ENCODE peak calls at places on chromosome 6, in eight cellular contexts. One of them, this sample, is unnamed.

GRCh38 chr6:111565316-111566221 is 40.1 kb downstream of the TRAF3IP2 start:
- DNase-seq in suprapubic skin: no peak
- DNase-seq in A549: no peak
- DNase-seq in ovary: no peak
- DNase-seq in tibial nerve: no peak
- DNase-seq in K562: no peak
- DNase-seq in stomach: no peak
- DNase-seq in HepG2: peak; percentile 30
- DNase-seq in this sample: no peak

GRCh38 chr6:108835218-108835850 is 12.9 kb upstream of the ARMC2 start:
- DNase-seq in stomach: peak; percentile 94
- DNase-seq in K562: peak; percentile 77
- DNase-seq in tibial nerve: peak; percentile 92
- DNase-seq in ovary: peak; percentile 86
- DNase-seq in suprapubic skin: peak; percentile 93
- DNase-seq in A549: peak; percentile 58
- DNase-seq in HepG2: peak; percentile 60
- DNase-seq in this sample: peak; percentile 95

GRCh38 chr6:1736346-1737105 is 126.8 kb downstream of the FOXC1 start:
- DNase-seq in A549: no peak
- DNase-seq in HepG2: no peak
- DNase-seq in suprapubic skin: no peak
- DNase-seq in K562: no peak
- DNase-seq in stomach: no peak
- DNase-seq in ovary: no peak
- DNase-seq in tibial nerve: no peak
- DNase-seq in this sample: no peak

GRCh38 chr6:46491789-46492547 is 719 bp upstream of the RCAN2 start:
- DNase-seq in ovary: peak; percentile 60
- DNase-seq in HepG2: peak; percentile 6
- DNase-seq in K562: no peak
- DNase-seq in tibial nerve: peak; percentile 22
- DNase-seq in A549: peak; percentile 14
- DNase-seq in stomach: peak; percentile 50
- DNase-seq in suprapubic skin: peak; percentile 62
- DNase-seq in this sample: no peak

GRCh38 chr6:53322188-53323029 is 26.3 kb downstream of the ELOVL5 start:
- DNase-seq in tibial nerve: no peak
- DNase-seq in ovary: no peak
- DNase-seq in HepG2: no peak
- DNase-seq in suprapubic skin: no peak
- DNase-seq in A549: no peak
- DNase-seq in stomach: no peak
- DNase-seq in K562: no peak
- DNase-seq in this sample: no peak

GRCh38 chr6:139402935-139403386 is 28.5 kb upstream of the CITED2 start:
- DNase-seq in K562: no peak
- DNase-seq in suprapubic skin: no peak
- DNase-seq in HepG2: no peak
- DNase-seq in tibial nerve: peak; percentile 29
- DNase-seq in ovary: no peak
- DNase-seq in A549: no peak
- DNase-seq in stomach: no peak
- DNase-seq in this sample: peak; percentile 91

GRCh38 chr6:22221630-22222029 is 75.2 kb downstream of the PRL start:
- DNase-seq in ovary: no peak
- DNase-seq in K562: no peak
- DNase-seq in stomach: no peak
- DNase-seq in tibial nerve: no peak
- DNase-seq in HepG2: no peak
- DNase-seq in A549: no peak
- DNase-seq in suprapubic skin: no peak
- DNase-seq in this sample: no peak

GRCh38 chr6:137155830-137156229 is 17.6 kb downstream of the IL22RA2 start:
- DNase-seq in HepG2: no peak
- DNase-seq in tibial nerve: no peak
- DNase-seq in A549: no peak
- DNase-seq in K562: no peak
- DNase-seq in ovary: no peak
- DNase-seq in suprapubic skin: no peak
- DNase-seq in stomach: no peak
- DNase-seq in this sample: no peak

GRCh38 chr6:36769161-36769675 is 70.0 kb downstream of the CPNE5 start:
- DNase-seq in HepG2: no peak
- DNase-seq in ovary: no peak
- DNase-seq in stomach: no peak
- DNase-seq in tibial nerve: no peak
- DNase-seq in K562: no peak
- DNase-seq in suprapubic skin: no peak
- DNase-seq in A549: no peak
- DNase-seq in this sample: no peak

GRCh38 chr6:135657207-135657606 is 159.7 kb upstream of the AHI1 start:
- DNase-seq in K562: no peak
- DNase-seq in A549: no peak
- DNase-seq in HepG2: no peak
- DNase-seq in suprapubic skin: no peak
- DNase-seq in stomach: no peak
- DNase-seq in tibial nerve: no peak
- DNase-seq in ovary: no peak
- DNase-seq in this sample: no peak

GRCh38 chr6:21965953-21966539 is 330.8 kb downstream of the PRL start:
- DNase-seq in stomach: no peak
- DNase-seq in suprapubic skin: no peak
- DNase-seq in A549: no peak
- DNase-seq in K562: no peak
- DNase-seq in HepG2: no peak
- DNase-seq in ovary: no peak
- DNase-seq in tibial nerve: no peak
- DNase-seq in this sample: no peak

GRCh38 chr6:37632989-37633550 is 64.6 kb downstream of the MDGA1 start:
- DNase-seq in stomach: no peak
- DNase-seq in K562: no peak
- DNase-seq in tibial nerve: no peak
- DNase-seq in HepG2: no peak
- DNase-seq in suprapubic skin: no peak
- DNase-seq in ovary: no peak
- DNase-seq in A549: no peak
- DNase-seq in this sample: no peak

GRCh38 chr6:105601541-105602174 is 198.8 kb upstream of the PREP start:
- DNase-seq in stomach: peak; percentile 50
- DNase-seq in tibial nerve: peak; percentile 67
- DNase-seq in suprapubic skin: peak; percentile 87
- DNase-seq in K562: no peak
- DNase-seq in HepG2: peak; percentile 36
- DNase-seq in ovary: no peak
- DNase-seq in A549: peak; percentile 51
- DNase-seq in this sample: no peak

GRCh38 chr6:118551673-118552063 is 3.6 kb downstream of the PLN start:
- DNase-seq in suprapubic skin: no peak
- DNase-seq in K562: no peak
- DNase-seq in tibial nerve: no peak
- DNase-seq in stomach: no peak
- DNase-seq in A549: no peak
- DNase-seq in ovary: no peak
- DNase-seq in HepG2: no peak
- DNase-seq in this sample: no peak

GRCh38 chr6:11282875-11283274 is 50.4 kb upstream of the NEDD9 start:
- DNase-seq in A549: no peak
- DNase-seq in HepG2: no peak
- DNase-seq in K562: no peak
- DNase-seq in stomach: no peak
- DNase-seq in tibial nerve: no peak
- DNase-seq in suprapubic skin: no peak
- DNase-seq in ovary: no peak
- DNase-seq in this sample: no peak

GRCh38 chr6:34517966-34518365 is 38.2 kb downstream of the SPDEF start:
- DNase-seq in suprapubic skin: peak; percentile 46
- DNase-seq in stomach: no peak
- DNase-seq in ovary: no peak
- DNase-seq in HepG2: no peak
- DNase-seq in K562: no peak
- DNase-seq in tibial nerve: no peak
- DNase-seq in A549: no peak
- DNase-seq in this sample: no peak

GRCh38 chr6:90406957-90407356 is 110.3 kb upstream of the BACH2 start:
- DNase-seq in suprapubic skin: no peak
- DNase-seq in K562: no peak
- DNase-seq in HepG2: no peak
- DNase-seq in stomach: no peak
- DNase-seq in ovary: no peak
- DNase-seq in A549: no peak
- DNase-seq in tibial nerve: no peak
- DNase-seq in this sample: no peak

GRCh38 chr6:17945111-17945510 is 42.3 kb downstream of the KIF13A start:
- DNase-seq in ovary: no peak
- DNase-seq in K562: no peak
- DNase-seq in tibial nerve: no peak
- DNase-seq in HepG2: no peak
- DNase-seq in A549: no peak
- DNase-seq in suprapubic skin: no peak
- DNase-seq in stomach: no peak
- DNase-seq in this sample: no peak

GRCh38 chr6:169885131-169885530 is 133.7 kb downstream of the ERMARD start:
- DNase-seq in A549: no peak
- DNase-seq in K562: no peak
- DNase-seq in stomach: no peak
- DNase-seq in tibial nerve: no peak
- DNase-seq in suprapubic skin: no peak
- DNase-seq in ovary: no peak
- DNase-seq in HepG2: no peak
- DNase-seq in this sample: no peak

GRCh38 chr6:142088858-142089216 is 43.9 kb upstream of the GJE1 start:
- DNase-seq in K562: no peak
- DNase-seq in stomach: no peak
- DNase-seq in HepG2: no peak
- DNase-seq in A549: peak; percentile 4
- DNase-seq in tibial nerve: no peak
- DNase-seq in suprapubic skin: no peak
- DNase-seq in ovary: no peak
- DNase-seq in this sample: no peak

GRCh38 chr6:150907385-150907784 is 41.9 kb downstream of the MTHFD1L start:
- DNase-seq in HepG2: no peak
- DNase-seq in ovary: peak; percentile 55
- DNase-seq in tibial nerve: no peak
- DNase-seq in K562: no peak
- DNase-seq in A549: no peak
- DNase-seq in suprapubic skin: no peak
- DNase-seq in stomach: no peak
- DNase-seq in this sample: no peak

GRCh38 chr6:13709698-13710551 is 1.7 kb downstream of the RANBP9 start:
- DNase-seq in HepG2: peak; percentile 54
- DNase-seq in tibial nerve: no peak
- DNase-seq in A549: no peak
- DNase-seq in ovary: no peak
- DNase-seq in suprapubic skin: no peak
- DNase-seq in stomach: no peak
- DNase-seq in K562: peak; percentile 59
- DNase-seq in this sample: no peak
- TF ChIP-seq EP300 in HepG2: no peak
- TF ChIP-seq EP300 in tibial nerve: no peak
- TF ChIP-seq EP300 in A549: no peak
- TF ChIP-seq EP300 in ovary: no peak
- TF ChIP-seq EP300 in suprapubic skin: no peak
- TF ChIP-seq EP300 in stomach: no peak
- TF ChIP-seq EP300 in K562: no peak
- TF ChIP-seq EP300 in this sample: no peak

DNA sequence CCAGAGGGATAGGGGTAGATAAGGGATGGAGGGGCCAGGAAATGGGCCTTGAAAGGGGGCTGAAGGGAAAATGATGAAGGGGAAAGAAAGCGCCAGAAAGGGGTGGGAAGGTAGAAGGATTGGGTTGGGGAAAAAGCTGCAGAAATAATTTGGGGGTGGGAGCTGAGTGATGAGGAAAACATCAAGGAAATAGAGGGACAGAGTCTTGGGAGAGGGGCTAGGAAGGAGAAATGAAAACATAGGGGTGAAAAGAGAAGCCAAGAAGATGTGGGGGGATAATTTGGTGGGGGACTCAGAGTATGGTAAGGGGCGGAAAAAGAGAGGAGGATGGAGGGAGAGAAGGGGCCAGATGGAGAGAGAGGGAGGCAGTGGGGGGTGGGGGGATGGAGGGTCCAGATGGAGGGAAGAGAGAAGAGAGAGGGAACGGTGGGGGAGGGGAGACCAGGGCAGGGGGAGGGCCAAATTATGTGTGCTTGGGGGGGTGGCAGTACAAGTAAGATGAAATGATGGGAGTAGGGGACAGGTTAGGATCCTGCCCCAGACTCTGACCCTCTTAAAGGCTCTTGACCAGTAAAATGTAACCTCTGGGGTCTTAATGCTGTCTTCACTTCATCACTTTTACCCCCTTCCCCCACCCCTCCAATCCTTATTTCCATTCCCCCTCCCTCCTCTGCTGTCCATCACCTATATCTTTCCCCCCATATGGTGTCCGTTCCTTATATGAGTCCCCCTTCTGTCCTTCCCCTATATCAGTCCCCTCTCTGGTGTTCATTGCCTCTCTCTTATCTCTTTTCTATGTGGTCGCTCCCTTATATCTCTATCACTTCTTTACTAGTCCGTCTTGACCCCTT is 853 bp downstream of the SYNGAP1 start:
- DNase-seq in A549: no peak
- DNase-seq in stomach: no peak
- DNase-seq in tibial nerve: no peak
- DNase-seq in K562: no peak
- DNase-seq in suprapubic skin: peak; percentile 56
- DNase-seq in ovary: no peak
- DNase-seq in HepG2: no peak
- DNase-seq in this sample: no peak
- H3K27ac ChIP-seq in A549: peak overlapping the region; percentile 95
- H3K27ac ChIP-seq in stomach: peak overlapping the region; percentile 93
- H3K27ac ChIP-seq in tibial nerve: peak overlapping the region; percentile 98
- H3K27ac ChIP-seq in K562: peak overlapping the region; percentile 32
- H3K27ac ChIP-seq in suprapubic skin: no peak overlapping the region
- H3K27ac ChIP-seq in ovary: peak overlapping the region; percentile 46
- H3K27ac ChIP-seq in HepG2: no peak overlapping the region
- H3K27ac ChIP-seq in this sample: peak overlapping the region; percentile 96

GRCh38 chr6:24520929-24521546 is 26.3 kb downstream of the ALDH5A1 start:
- DNase-seq in tibial nerve: no peak
- DNase-seq in HepG2: peak; percentile 62
- DNase-seq in ovary: no peak
- DNase-seq in A549: peak; percentile 63
- DNase-seq in stomach: peak; percentile 56
- DNase-seq in suprapubic skin: no peak
- DNase-seq in K562: peak; percentile 30
- DNase-seq in this sample: no peak
- TF ChIP-seq EP300 in tibial nerve: no peak
- TF ChIP-seq EP300 in HepG2: no peak
- TF ChIP-seq EP300 in ovary: no peak
- TF ChIP-seq EP300 in A549: no peak
- TF ChIP-seq EP300 in stomach: no peak
- TF ChIP-seq EP300 in suprapubic skin: no peak
- TF ChIP-seq EP300 in K562: no peak
- TF ChIP-seq EP300 in this sample: no peak

DNA sequence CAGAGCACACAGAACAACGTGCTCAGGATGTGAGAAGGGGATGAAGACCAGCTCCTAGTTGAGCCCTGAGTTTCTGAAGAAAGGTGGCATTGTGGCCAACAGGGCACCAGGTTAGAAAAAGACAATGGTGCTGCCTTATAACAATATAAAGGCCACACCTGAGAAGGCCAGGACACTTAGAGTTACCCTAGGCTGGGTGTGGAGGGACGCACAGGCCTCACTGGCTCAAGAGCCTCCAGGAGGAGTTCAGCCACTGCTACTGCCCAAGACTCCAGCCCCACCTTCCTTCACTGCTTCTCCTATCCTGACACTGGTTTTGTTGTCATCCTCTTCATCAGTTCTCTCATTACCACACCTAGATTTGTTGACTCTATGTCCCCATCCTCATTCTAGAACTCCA is 55.2 kb upstream of the BEND6 start:
- DNase-seq in ovary: no peak
- DNase-seq in stomach: no peak
- DNase-seq in A549: no peak
- DNase-seq in HepG2: no peak
- DNase-seq in suprapubic skin: no peak
- DNase-seq in K562: no peak
- DNase-seq in tibial nerve: no peak
- DNase-seq in this sample: no peak
- H3K27ac ChIP-seq in ovary: no peak overlapping the region
- H3K27ac ChIP-seq in stomach: no peak overlapping the region
- H3K27ac ChIP-seq in A549: peak overlapping the region; percentile 60
- H3K27ac ChIP-seq in HepG2: no peak overlapping the region
- H3K27ac ChIP-seq in suprapubic skin: no peak overlapping the region
- H3K27ac ChIP-seq in K562: no peak overlapping the region
- H3K27ac ChIP-seq in tibial nerve: no peak overlapping the region
- H3K27ac ChIP-seq in this sample: no peak overlapping the region

This sample was measured in esophagus muscularis mucosa.